ENCODE peak calls at places on chromosomes 3 and 15, in six cellular contexts. One of them, this sample, is unnamed.
A peak's percentile ranks its signal among the peaks of the same experiment; 100 is the strongest.

GRCh38 chr15:23482228-23482627 is 35.2 kb upstream of the GOLGA6L2 start:
- DNase-seq in IMR-90: no peak
- DNase-seq in neural progenitor cell: no peak
- DNase-seq in fibroblast of lung: no peak
- DNase-seq in astrocyte: no peak
- DNase-seq in DND-41: no peak
- DNase-seq in this sample: no peak

GRCh38 chr3:80018375-80018774 is 250.6 kb upstream of the ROBO1 start:
- DNase-seq in IMR-90: no peak
- DNase-seq in neural progenitor cell: no peak
- DNase-seq in fibroblast of lung: peak; percentile 10
- DNase-seq in astrocyte: peak; percentile 20
- DNase-seq in DND-41: no peak
- DNase-seq in this sample: no peak

GRCh38 chr3:10848261-10848660 is 32.2 kb downstream of the SLC6A11 start:
- DNase-seq in IMR-90: no peak
- DNase-seq in neural progenitor cell: no peak
- DNase-seq in fibroblast of lung: no peak
- DNase-seq in astrocyte: no peak
- DNase-seq in DND-41: no peak
- DNase-seq in this sample: no peak

GRCh38 chr15:82810863-82811421 is 1.5 kb downstream of the WHAMM start:
- DNase-seq in IMR-90: no peak
- DNase-seq in neural progenitor cell: no peak
- DNase-seq in fibroblast of lung: no peak
- DNase-seq in astrocyte: peak; percentile 5
- DNase-seq in DND-41: peak; percentile 22
- DNase-seq in this sample: peak; percentile 20

GRCh38 chr15:35078221-35078915 is 6.7 kb downstream of the NANOGP8 start:
- DNase-seq in IMR-90: peak; percentile 72
- DNase-seq in neural progenitor cell: peak; percentile 70
- DNase-seq in fibroblast of lung: peak; percentile 82
- DNase-seq in astrocyte: peak; percentile 36
- DNase-seq in DND-41: peak; percentile 27
- DNase-seq in this sample: peak; percentile 50

GRCh38 chr3:125300416-125300815 is 74.7 kb downstream of the ZNF148 start:
- DNase-seq in IMR-90: peak; percentile 84
- DNase-seq in neural progenitor cell: no peak
- DNase-seq in fibroblast of lung: peak; percentile 66
- DNase-seq in astrocyte: peak; percentile 70
- DNase-seq in DND-41: no peak
- DNase-seq in this sample: no peak

GRCh38 chr3:17831366-17831765 is 88.9 kb upstream of the TBC1D5 start:
- DNase-seq in IMR-90: peak; percentile 9
- DNase-seq in neural progenitor cell: no peak
- DNase-seq in fibroblast of lung: peak; percentile 19
- DNase-seq in astrocyte: no peak
- DNase-seq in DND-41: no peak
- DNase-seq in this sample: no peak

GRCh38 chr3:155859859-155860258 is 5.6 kb upstream of the SLC33A1 start:
- DNase-seq in IMR-90: peak; percentile 18
- DNase-seq in neural progenitor cell: no peak
- DNase-seq in fibroblast of lung: peak; percentile 38
- DNase-seq in astrocyte: no peak
- DNase-seq in DND-41: no peak
- DNase-seq in this sample: peak; percentile 22

GRCh38 chr3:71088019-71088711 is 495.4 kb downstream of the FOXP1 start:
- DNase-seq in IMR-90: no peak
- DNase-seq in neural progenitor cell: no peak
- DNase-seq in fibroblast of lung: no peak
- DNase-seq in astrocyte: no peak
- DNase-seq in DND-41: no peak
- DNase-seq in this sample: no peak

GRCh38 chr15:60035344-60035743 is 31.2 kb downstream of the FOXB1 start:
- DNase-seq in IMR-90: no peak
- DNase-seq in neural progenitor cell: no peak
- DNase-seq in fibroblast of lung: no peak
- DNase-seq in astrocyte: no peak
- DNase-seq in DND-41: no peak
- DNase-seq in this sample: no peak

GRCh38 chr3:56260262-56260661 is 208.0 kb downstream of the ERC2 start:
- DNase-seq in IMR-90: no peak
- DNase-seq in neural progenitor cell: no peak
- DNase-seq in fibroblast of lung: no peak
- DNase-seq in astrocyte: no peak
- DNase-seq in DND-41: no peak
- DNase-seq in this sample: no peak

GRCh38 chr3:162130582-162130981 is 634.0 kb downstream of the OTOL1 start:
- DNase-seq in IMR-90: no peak
- DNase-seq in neural progenitor cell: no peak
- DNase-seq in fibroblast of lung: no peak
- DNase-seq in astrocyte: no peak
- DNase-seq in DND-41: no peak
- DNase-seq in this sample: no peak

GRCh38 chr3:63862804-63863149 is 828 bp downstream of the THOC7 start:
- DNase-seq in IMR-90: no peak
- DNase-seq in neural progenitor cell: no peak
- DNase-seq in fibroblast of lung: no peak
- DNase-seq in astrocyte: no peak
- DNase-seq in DND-41: no peak
- DNase-seq in this sample: no peak

GRCh38 chr3:184786271-184787010 is 25.5 kb upstream of the VPS8 start:
- DNase-seq in IMR-90: peak; percentile 92
- DNase-seq in neural progenitor cell: no peak
- DNase-seq in fibroblast of lung: peak; percentile 76
- DNase-seq in astrocyte: peak; percentile 67
- DNase-seq in DND-41: no peak
- DNase-seq in this sample: peak; percentile 73

GRCh38 chr3:170724599-170724998 is 138.7 kb upstream of the SLC7A14 start:
- DNase-seq in IMR-90: peak; percentile 82
- DNase-seq in neural progenitor cell: no peak
- DNase-seq in fibroblast of lung: peak; percentile 80
- DNase-seq in astrocyte: peak; percentile 92
- DNase-seq in DND-41: no peak
- DNase-seq in this sample: peak; percentile 66

GRCh38 chr15:89167267-89168176 is 53.9 kb downstream of the RLBP1 start:
- DNase-seq in IMR-90: peak; percentile 65
- DNase-seq in neural progenitor cell: no peak
- DNase-seq in fibroblast of lung: peak; percentile 32
- DNase-seq in astrocyte: peak; percentile 91
- DNase-seq in DND-41: no peak
- DNase-seq in this sample: peak; percentile 53

GRCh38 chr15:85837011-85837433 is 42.3 kb upstream of the KLHL25 start:
- DNase-seq in IMR-90: no peak
- DNase-seq in neural progenitor cell: no peak
- DNase-seq in fibroblast of lung: no peak
- DNase-seq in astrocyte: no peak
- DNase-seq in DND-41: no peak
- DNase-seq in this sample: no peak

GRCh38 chr15:69060744-69061143 is 46.2 kb downstream of the NOX5 start:
- DNase-seq in IMR-90: no peak
- DNase-seq in neural progenitor cell: no peak
- DNase-seq in fibroblast of lung: no peak
- DNase-seq in astrocyte: no peak
- DNase-seq in DND-41: no peak
- DNase-seq in this sample: no peak

GRCh38 chr3:32913790-32914446 is 37.5 kb upstream of the CCR4 start:
- DNase-seq in IMR-90: no peak
- DNase-seq in neural progenitor cell: no peak
- DNase-seq in fibroblast of lung: peak; percentile 55
- DNase-seq in astrocyte: peak; percentile 47
- DNase-seq in DND-41: no peak
- DNase-seq in this sample: no peak

GRCh38 chr15:45129651-45130129 is at the start of the genes DUOX1 and DUOXA1:
- DNase-seq in IMR-90: no peak
- DNase-seq in neural progenitor cell: peak; percentile 67
- DNase-seq in fibroblast of lung: no peak
- DNase-seq in astrocyte: no peak
- DNase-seq in DND-41: no peak
- DNase-seq in this sample: no peak

GRCh38 chr3:28124882-28125281 is 116.5 kb upstream of the CMC1 start:
- DNase-seq in IMR-90: no peak
- DNase-seq in neural progenitor cell: no peak
- DNase-seq in fibroblast of lung: no peak
- DNase-seq in astrocyte: no peak
- DNase-seq in DND-41: no peak
- DNase-seq in this sample: no peak

GRCh38 chr15:90706394-90707327 is 10.5 kb upstream of the BLM start:
- DNase-seq in IMR-90: no peak
- DNase-seq in neural progenitor cell: no peak
- DNase-seq in fibroblast of lung: no peak
- DNase-seq in astrocyte: no peak
- DNase-seq in DND-41: no peak
- DNase-seq in this sample: no peak

GRCh38 chr3:19937459-19938362 is 3.7 kb upstream of the EFHB start:
- DNase-seq in IMR-90: peak; percentile 45
- DNase-seq in neural progenitor cell: no peak
- DNase-seq in fibroblast of lung: no peak
- DNase-seq in astrocyte: peak; percentile 84
- DNase-seq in DND-41: no peak
- DNase-seq in this sample: peak; percentile 38

GRCh38 chr3:134029734-134030381 is at the start of gene SLCO2A1:
- DNase-seq in IMR-90: peak; percentile 11
- DNase-seq in neural progenitor cell: peak; percentile 77
- DNase-seq in fibroblast of lung: peak; percentile 34
- DNase-seq in astrocyte: peak; percentile 29
- DNase-seq in DND-41: no peak
- DNase-seq in this sample: peak; percentile 27

GRCh38 chr3:9903238-9903624 is 583 bp downstream of the IL17RE start:
- DNase-seq in IMR-90: peak; percentile 52
- DNase-seq in neural progenitor cell: no peak
- DNase-seq in fibroblast of lung: no peak
- DNase-seq in astrocyte: no peak
- DNase-seq in DND-41: no peak
- DNase-seq in this sample: peak; percentile 55

GRCh38 chr15:79209690-79210089 is 72.8 kb upstream of the ANKRD34C start:
- DNase-seq in IMR-90: no peak
- DNase-seq in neural progenitor cell: peak; percentile 49
- DNase-seq in fibroblast of lung: no peak
- DNase-seq in astrocyte: no peak
- DNase-seq in DND-41: no peak
- DNase-seq in this sample: no peak

GRCh38 chr15:65028338-65028737 is 1.1 kb downstream of the MTFMT start:
- DNase-seq in IMR-90: no peak
- DNase-seq in neural progenitor cell: no peak
- DNase-seq in fibroblast of lung: no peak
- DNase-seq in astrocyte: no peak
- DNase-seq in DND-41: peak; percentile 20
- DNase-seq in this sample: no peak
- H2AFZ ChIP-seq in IMR-90: peak overlapping the region; percentile 62
- H2AFZ ChIP-seq in neural progenitor cell: no peak overlapping the region
- H2AFZ ChIP-seq in fibroblast of lung: no peak overlapping the region
- H2AFZ ChIP-seq in astrocyte: no peak overlapping the region
- H2AFZ ChIP-seq in DND-41: no peak overlapping the region
- H2AFZ ChIP-seq in this sample: no peak overlapping the region

GRCh38 chr15:67164811-67165652 is 89.4 kb downstream of the AAGAB start:
- DNase-seq in IMR-90: peak; percentile 70
- DNase-seq in neural progenitor cell: peak; percentile 64
- DNase-seq in fibroblast of lung: peak; percentile 74
- DNase-seq in astrocyte: peak; percentile 83
- DNase-seq in DND-41: no peak
- DNase-seq in this sample: no peak
- H3K4me3 ChIP-seq in IMR-90: no peak overlapping the region
- H3K4me3 ChIP-seq in neural progenitor cell: no peak overlapping the region
- H3K4me3 ChIP-seq in fibroblast of lung: no peak overlapping the region
- H3K4me3 ChIP-seq in astrocyte: no peak overlapping the region
- H3K4me3 ChIP-seq in DND-41: no peak overlapping the region
- H3K4me3 ChIP-seq in this sample: peak overlapping the region; percentile 14

GRCh38 chr3:136913168-136913567 is 44.6 kb upstream of the IL20RB start:
- DNase-seq in IMR-90: no peak
- DNase-seq in neural progenitor cell: no peak
- DNase-seq in fibroblast of lung: no peak
- DNase-seq in astrocyte: no peak
- DNase-seq in DND-41: no peak
- DNase-seq in this sample: no peak
- H3K4me1 ChIP-seq in IMR-90: no peaks in the 10 kb centered on the region
- H3K4me1 ChIP-seq in neural progenitor cell: peaks cover 13% of the 10 kb centered on the region
- H3K4me1 ChIP-seq in fibroblast of lung: no peaks in the 10 kb centered on the region
- H3K4me1 ChIP-seq in astrocyte: no peaks in the 10 kb centered on the region
- H3K4me1 ChIP-seq in DND-41: peaks cover 40% of the 10 kb centered on the region
- H3K4me1 ChIP-seq in this sample: no peaks in the 10 kb centered on the region

GRCh38 chr3:72487078-72487765 is 361.0 kb downstream of the SHQ1 start:
- DNase-seq in IMR-90: peak; percentile 85
- DNase-seq in neural progenitor cell: no peak
- DNase-seq in fibroblast of lung: peak; percentile 87
- DNase-seq in astrocyte: peak; percentile 88
- DNase-seq in DND-41: no peak
- DNase-seq in this sample: peak; percentile 93
- H2AFZ ChIP-seq in IMR-90: peak overlapping the region; percentile 78
- H2AFZ ChIP-seq in neural progenitor cell: no peak overlapping the region
- H2AFZ ChIP-seq in fibroblast of lung: no peak overlapping the region
- H2AFZ ChIP-seq in astrocyte: peak overlapping the region; percentile 39
- H2AFZ ChIP-seq in DND-41: no peak overlapping the region
- H2AFZ ChIP-seq in this sample: peak overlapping the region; percentile 37